ENCODE peak calls at places on chromosomes 11 and 22, in six cellular contexts. L is NB4, R is A549, E is HepG2, O is K562, J is GM12878. T is an unnamed sample.

GRCh38 chr11:121446752-121447156 is 5.4 kb upstream of the SORL1 start:
- DNase-seq in L (peak; percentile 64), R (no peak), E (peak; percentile 27), O (no peak), J (no peak), T (peak; percentile 10)

GRCh38 chr11:124656759-124657627 is 16.5 kb downstream of the SIAE start:
- DNase-seq in L (no peak), R (no peak), E (no peak), O (no peak), J (no peak), T (no peak)

GRCh38 chr22:27381552-27381951 is 420.0 kb downstream of the MN1 start:
- DNase-seq in L (no peak), R (no peak), E (no peak), O (no peak), J (no peak), T (no peak)

GRCh38 chr22:47794851-47795250 is 1032.4 kb downstream of the TBC1D22A start:
- DNase-seq in L (no peak), R (no peak), E (no peak), O (no peak), J (no peak), T (no peak)

GRCh38 chr22:50531546-50532352 is 1.9 kb upstream of the TYMP start:
- DNase-seq in L (peak; percentile 77), R (no peak), E (no peak), O (no peak), J (no peak), T (peak; percentile 42)

GRCh38 chr22:21451545-21452520 is 15.4 kb upstream of the TMEM191C start:
- DNase-seq in L (no peak), R (no peak), E (no peak), O (no peak), J (no peak), T (no peak)

GRCh38 chr11:12792590-12792989 is 118.4 kb downstream of the TEAD1 start:
- DNase-seq in L (no peak), R (no peak), E (no peak), O (no peak), J (no peak), T (no peak)

GRCh38 chr11:61071208-61071681 is 31.0 kb upstream of the CD5 start:
- DNase-seq in L (peak; percentile 42), R (no peak), E (no peak), O (no peak), J (no peak), T (no peak)

GRCh38 chr22:23779731-23780130 is 7.0 kb upstream of the SMARCB1 start:
- DNase-seq in L (no peak), R (no peak), E (no peak), O (no peak), J (no peak), T (no peak)
- TF ChIP-seq POLR2A in L (no peak), R (no peak), E (no peak), O (no peak), J (no peak), T (no peak)

DNA sequence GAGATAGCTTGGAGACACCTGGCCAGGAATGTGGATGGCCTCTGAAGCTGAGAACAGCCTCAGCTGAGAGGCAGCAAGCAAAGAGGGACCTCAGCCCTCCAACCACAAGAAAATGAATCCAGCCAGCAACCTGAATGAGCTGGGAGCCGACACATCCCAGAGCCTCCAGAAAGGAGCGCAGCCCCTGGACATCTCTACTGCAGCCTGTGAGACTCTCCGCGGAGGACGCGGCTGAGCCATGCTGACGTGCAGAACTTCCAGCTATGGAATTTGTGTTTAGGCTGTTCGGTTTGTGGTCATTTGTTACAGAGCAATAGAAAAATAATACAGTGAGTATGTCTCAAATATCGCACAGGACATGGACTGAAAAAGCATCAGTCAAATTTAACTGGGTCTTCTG is 44.3 kb upstream of the CDON start:
- DNase-seq in L (no peak), R (no peak), E (no peak), O (no peak), J (no peak), T (no peak)
- TF ChIP-seq MYC in L (no peak), R (no peak), E (no peak), O (no peak), J (no peak), T (no peak)

DNA sequence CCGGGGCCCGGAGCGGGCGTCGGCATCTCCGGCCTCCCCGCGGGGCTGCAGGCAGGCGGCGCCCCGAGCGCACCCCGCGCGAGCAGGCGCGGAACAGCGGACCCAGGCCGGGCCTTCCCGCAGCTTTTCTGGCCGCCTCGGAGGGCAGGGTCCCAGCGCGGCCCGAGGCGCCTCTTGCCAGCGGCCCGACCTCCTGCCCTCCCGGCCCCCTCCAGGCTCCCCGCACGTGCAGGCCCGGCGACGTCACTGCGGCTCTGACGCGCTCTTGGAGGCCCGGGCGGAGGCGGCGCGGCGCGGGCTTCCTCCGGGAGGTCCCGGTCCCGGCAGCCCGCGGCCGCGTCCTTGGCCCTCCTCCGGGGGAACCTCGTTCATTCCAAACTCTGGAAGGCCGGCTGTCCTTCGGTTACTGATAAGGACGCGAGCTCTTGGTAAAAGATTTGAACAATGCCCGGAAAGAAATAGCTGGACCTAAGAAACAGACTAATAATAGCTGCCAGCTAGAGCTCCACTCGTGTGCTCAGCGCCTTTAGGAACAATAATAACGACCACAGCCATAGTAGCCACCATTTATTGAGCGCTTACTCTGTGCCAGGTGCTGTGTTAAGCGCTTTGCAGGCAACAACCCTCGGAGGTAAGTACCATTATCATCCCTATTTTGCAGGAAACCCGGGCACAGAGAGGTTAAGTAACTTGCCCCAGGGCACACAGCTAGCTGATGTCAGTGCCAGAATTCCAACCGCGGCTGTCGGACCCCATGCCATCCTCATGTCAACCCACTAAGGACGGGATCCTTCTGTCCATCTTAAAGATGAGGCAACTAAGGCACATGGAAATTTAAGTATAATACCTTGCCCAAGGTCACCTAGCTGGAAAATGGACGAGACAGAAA is 39.1 kb upstream of the CREB3L1 start:
- DNase-seq in L (peak; percentile 83), R (peak; percentile 60), E (no peak), O (peak; percentile 78), J (no peak), T (peak; percentile 82)
- TF ChIP-seq POLR2A in L (peak; percentile 60), R (no peak), E (no peak), O (no peak), J (no peak), T (peak; percentile 70)

GRCh38 chr11:8354622-8355417 is 91.1 kb upstream of the LMO1 start:
- DNase-seq in L (peak; percentile 46), R (no peak), E (no peak), O (no peak), J (no peak), T (no peak)
- TF ChIP-seq MYC in L (no peak), R (no peak), E (no peak), O (no peak), J (no peak), T (no peak)

GRCh38 chr11:6486256-6486655 is 5.0 kb downstream of the TIMM10B start:
- DNase-seq in L (no peak), R (no peak), E (no peak), O (no peak), J (no peak), T (no peak)

GRCh38 chr11:6486938-6487337 is 5.6 kb downstream of the TIMM10B start:
- DNase-seq in L (no peak), R (no peak), E (no peak), O (no peak), J (no peak), T (no peak)

GRCh38 chr11:6489338-6489737 is 7.7 kb upstream of the DNHD1 start:
- DNase-seq in L (no peak), R (no peak), E (peak; percentile 69), O (no peak), J (no peak), T (no peak)

GRCh38 chr11:6488342-6488741 is 7.0 kb downstream of the TIMM10B start:
- DNase-seq in L (no peak), R (no peak), E (no peak), O (no peak), J (peak; percentile 16), T (no peak)

DNA sequence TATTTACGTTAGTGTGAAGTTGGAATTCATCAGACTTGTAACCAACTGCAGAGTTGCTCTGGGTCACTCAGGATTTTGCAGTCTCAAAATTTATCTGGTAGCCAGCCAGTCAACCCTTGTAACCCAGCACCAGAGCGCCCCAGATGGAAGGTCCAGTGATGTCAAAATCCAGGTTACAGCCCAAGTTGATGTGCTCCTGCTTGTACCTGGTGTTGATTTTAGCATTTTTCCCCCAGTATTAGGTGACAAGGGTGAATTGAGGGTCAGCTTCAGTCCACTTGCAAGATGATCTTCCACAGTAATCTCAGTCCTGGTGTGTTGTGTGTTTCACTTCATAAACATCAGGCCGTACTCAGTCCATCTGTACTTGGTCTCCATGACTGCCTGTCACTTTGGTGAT is 7.5 kb downstream of the TIMM10B start:
- DNase-seq in L (no peak), R (no peak), E (no peak), O (no peak), J (no peak), T (no peak)
- TF ChIP-seq POLR2A in L (no peak), R (no peak), E (no peak), O (no peak), J (peak; percentile 16), T (no peak)

GRCh38 chr22:32574397-32574796 is 99.8 kb downstream of the FBXO7 start:
- DNase-seq in L (peak; percentile 17), R (no peak), E (peak; percentile 70), O (no peak), J (no peak), T (no peak)
- TF ChIP-seq MYC in L (no peak), R (no peak), E (no peak), O (no peak), J (no peak), T (no peak)